ENCODE peak calls at places on chromosomes 6 and 20, in ten cellular contexts. One of them, this sample, is unnamed.

GRCh38 chr6:157001716-157002115 is 224.5 kb downstream of the ARID1B start:
- DNase-seq in NB4: no peak
- DNase-seq in stomach: no peak
- DNase-seq in endothelial cell of umbilical vein: no peak
- DNase-seq in A549: no peak
- DNase-seq in ovary: no peak
- DNase-seq in H54: no peak
- DNase-seq in IMR-90: no peak
- DNase-seq in heart left ventricle: no peak
- DNase-seq in GM12892: no peak
- DNase-seq in this sample: no peak

GRCh38 chr6:33417127-33417902 is 592 bp downstream of the CUTA start:
- DNase-seq in NB4: peak; percentile 49
- DNase-seq in stomach: no peak
- DNase-seq in endothelial cell of umbilical vein: peak; percentile 30
- DNase-seq in A549: peak; percentile 30
- DNase-seq in ovary: peak; percentile 43
- DNase-seq in H54: peak; percentile 84
- DNase-seq in IMR-90: peak; percentile 94
- DNase-seq in heart left ventricle: no peak
- DNase-seq in GM12892: no peak
- DNase-seq in this sample: peak; percentile 73

GRCh38 chr6:25118038-25118437 is 161.1 kb upstream of the CARMIL1 start:
- DNase-seq in NB4: no peak
- DNase-seq in stomach: no peak
- DNase-seq in endothelial cell of umbilical vein: no peak
- DNase-seq in A549: no peak
- DNase-seq in ovary: no peak
- DNase-seq in H54: no peak
- DNase-seq in IMR-90: no peak
- DNase-seq in heart left ventricle: no peak
- DNase-seq in GM12892: no peak
- DNase-seq in this sample: no peak

GRCh38 chr6:34602318-34603111 is 46.4 kb upstream of the SPDEF start:
- DNase-seq in NB4: no peak
- DNase-seq in stomach: no peak
- DNase-seq in endothelial cell of umbilical vein: no peak
- DNase-seq in A549: no peak
- DNase-seq in ovary: no peak
- DNase-seq in H54: no peak
- DNase-seq in IMR-90: peak; percentile 28
- DNase-seq in heart left ventricle: no peak
- DNase-seq in GM12892: no peak
- DNase-seq in this sample: no peak

GRCh38 chr6:3919130-3919628 is 70.0 kb downstream of the FAM50B start:
- DNase-seq in NB4: no peak
- DNase-seq in stomach: no peak
- DNase-seq in endothelial cell of umbilical vein: no peak
- DNase-seq in A549: peak; percentile 12
- DNase-seq in ovary: no peak
- DNase-seq in H54: no peak
- DNase-seq in IMR-90: peak; percentile 17
- DNase-seq in heart left ventricle: peak; percentile 75
- DNase-seq in GM12892: no peak
- DNase-seq in this sample: no peak

GRCh38 chr20:52048365-52048764 is 143.2 kb downstream of the ZFP64 start:
- DNase-seq in NB4: no peak
- DNase-seq in stomach: no peak
- DNase-seq in endothelial cell of umbilical vein: no peak
- DNase-seq in A549: no peak
- DNase-seq in ovary: no peak
- DNase-seq in H54: no peak
- DNase-seq in IMR-90: no peak
- DNase-seq in heart left ventricle: no peak
- DNase-seq in GM12892: no peak
- DNase-seq in this sample: no peak

GRCh38 chr6:165662041-165662491 is 975 bp downstream of the PDE10A start:
- DNase-seq in NB4: no peak
- DNase-seq in stomach: no peak
- DNase-seq in endothelial cell of umbilical vein: no peak
- DNase-seq in A549: peak; percentile 52
- DNase-seq in ovary: no peak
- DNase-seq in H54: peak; percentile 58
- DNase-seq in IMR-90: peak; percentile 18
- DNase-seq in heart left ventricle: peak; percentile 53
- DNase-seq in GM12892: no peak
- DNase-seq in this sample: no peak

GRCh38 chr6:52566853-52567279 is 10.0 kb downstream of the TRAM2 start:
- DNase-seq in NB4: no peak
- DNase-seq in stomach: no peak
- DNase-seq in endothelial cell of umbilical vein: peak; percentile 41
- DNase-seq in A549: peak; percentile 83
- DNase-seq in ovary: no peak
- DNase-seq in H54: no peak
- DNase-seq in IMR-90: peak; percentile 99
- DNase-seq in heart left ventricle: peak; percentile 45
- DNase-seq in GM12892: no peak
- DNase-seq in this sample: no peak

GRCh38 chr20:17712201-17712600 is 12.4 kb downstream of the BANF2 start:
- DNase-seq in NB4: no peak
- DNase-seq in stomach: no peak
- DNase-seq in endothelial cell of umbilical vein: no peak
- DNase-seq in A549: no peak
- DNase-seq in ovary: no peak
- DNase-seq in H54: no peak
- DNase-seq in IMR-90: no peak
- DNase-seq in heart left ventricle: no peak
- DNase-seq in GM12892: no peak
- DNase-seq in this sample: no peak

GRCh38 chr6:44074383-44075136 is 52.7 kb downstream of the MRPL14 start:
- DNase-seq in NB4: peak; percentile 88
- DNase-seq in stomach: peak; percentile 74
- DNase-seq in endothelial cell of umbilical vein: peak; percentile 67
- DNase-seq in A549: peak; percentile 67
- DNase-seq in ovary: peak; percentile 72
- DNase-seq in H54: peak; percentile 100
- DNase-seq in IMR-90: peak; percentile 87
- DNase-seq in heart left ventricle: peak; percentile 86
- DNase-seq in GM12892: peak; percentile 82
- DNase-seq in this sample: no peak

GRCh38 chr6:1596088-1596852 is 13.4 kb upstream of the FOXC1 start:
- DNase-seq in NB4: peak; percentile 77
- DNase-seq in stomach: peak; percentile 69
- DNase-seq in endothelial cell of umbilical vein: peak; percentile 58
- DNase-seq in A549: peak; percentile 43
- DNase-seq in ovary: peak; percentile 60
- DNase-seq in H54: no peak
- DNase-seq in IMR-90: peak; percentile 45
- DNase-seq in heart left ventricle: peak; percentile 38
- DNase-seq in GM12892: peak; percentile 76
- DNase-seq in this sample: peak; percentile 50

DNA sequence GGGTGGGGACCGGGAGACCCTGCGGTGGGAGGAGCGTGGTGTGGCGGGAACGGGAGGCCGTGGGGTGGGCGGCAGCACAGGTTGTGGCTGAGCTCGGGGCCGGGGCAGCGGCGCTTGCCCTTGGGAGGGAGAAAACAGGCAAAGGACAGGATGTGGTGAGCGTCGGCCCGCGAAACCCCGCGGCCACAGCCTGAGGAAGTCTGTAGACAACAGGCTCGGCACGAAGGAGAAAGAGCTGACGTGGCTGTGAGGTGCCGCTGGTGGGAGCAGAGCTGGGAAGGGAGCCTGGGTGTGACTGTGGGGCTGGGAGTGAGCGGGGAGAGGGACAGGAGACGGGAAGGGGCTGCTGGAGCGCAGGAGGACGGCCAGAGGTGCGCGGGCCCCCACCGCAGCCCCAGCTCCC is 202.9 kb downstream of the DLL1 start:
- DNase-seq in NB4: peak; percentile 97
- DNase-seq in stomach: peak; percentile 35
- DNase-seq in endothelial cell of umbilical vein: no peak
- DNase-seq in A549: no peak
- DNase-seq in ovary: peak; percentile 16
- DNase-seq in H54: no peak
- DNase-seq in IMR-90: no peak
- DNase-seq in heart left ventricle: no peak
- DNase-seq in GM12892: peak; percentile 68
- DNase-seq in this sample: no peak
- TF ChIP-seq POLR2A in NB4: no peak
- TF ChIP-seq POLR2A in stomach: no peak
- TF ChIP-seq POLR2A in endothelial cell of umbilical vein: no peak
- TF ChIP-seq POLR2A in A549: no peak
- TF ChIP-seq POLR2A in ovary: no peak
- TF ChIP-seq POLR2A in H54: no peak
- TF ChIP-seq POLR2A in IMR-90: no peak
- TF ChIP-seq POLR2A in heart left ventricle: no peak
- TF ChIP-seq POLR2A in GM12892: peak; percentile 60
- TF ChIP-seq POLR2A in this sample: no peak

GRCh38 chr6:42453027-42453648 is 1.4 kb upstream of the TRERF1 start:
- DNase-seq in NB4: peak; percentile 98
- DNase-seq in stomach: peak; percentile 85
- DNase-seq in endothelial cell of umbilical vein: peak; percentile 52
- DNase-seq in A549: peak; percentile 76
- DNase-seq in ovary: peak; percentile 90
- DNase-seq in H54: peak; percentile 90
- DNase-seq in IMR-90: peak; percentile 90
- DNase-seq in heart left ventricle: peak; percentile 93
- DNase-seq in GM12892: peak; percentile 87
- DNase-seq in this sample: peak; percentile 63

GRCh38 chr6:42451146-42451594 is 556 bp downstream of the TRERF1 start:
- DNase-seq in NB4: no peak
- DNase-seq in stomach: no peak
- DNase-seq in endothelial cell of umbilical vein: peak; percentile 15
- DNase-seq in A549: no peak
- DNase-seq in ovary: no peak
- DNase-seq in H54: no peak
- DNase-seq in IMR-90: no peak
- DNase-seq in heart left ventricle: no peak
- DNase-seq in GM12892: no peak
- DNase-seq in this sample: no peak

GRCh38 chr6:42450314-42451145 is 1.2 kb downstream of the TRERF1 start:
- DNase-seq in NB4: peak; percentile 60
- DNase-seq in stomach: no peak
- DNase-seq in endothelial cell of umbilical vein: no peak
- DNase-seq in A549: no peak
- DNase-seq in ovary: peak; percentile 39
- DNase-seq in H54: peak; percentile 28
- DNase-seq in IMR-90: peak; percentile 33
- DNase-seq in heart left ventricle: no peak
- DNase-seq in GM12892: no peak
- DNase-seq in this sample: peak; percentile 11

GRCh38 chr6:42452171-42453026 is 673 bp upstream of the TRERF1 start:
- DNase-seq in NB4: peak; percentile 94
- DNase-seq in stomach: peak; percentile 77
- DNase-seq in endothelial cell of umbilical vein: peak; percentile 64
- DNase-seq in A549: peak; percentile 86
- DNase-seq in ovary: peak; percentile 80
- DNase-seq in H54: peak; percentile 45
- DNase-seq in IMR-90: peak; percentile 76
- DNase-seq in heart left ventricle: peak; percentile 76
- DNase-seq in GM12892: peak; percentile 55
- DNase-seq in this sample: peak; percentile 74

DNA sequence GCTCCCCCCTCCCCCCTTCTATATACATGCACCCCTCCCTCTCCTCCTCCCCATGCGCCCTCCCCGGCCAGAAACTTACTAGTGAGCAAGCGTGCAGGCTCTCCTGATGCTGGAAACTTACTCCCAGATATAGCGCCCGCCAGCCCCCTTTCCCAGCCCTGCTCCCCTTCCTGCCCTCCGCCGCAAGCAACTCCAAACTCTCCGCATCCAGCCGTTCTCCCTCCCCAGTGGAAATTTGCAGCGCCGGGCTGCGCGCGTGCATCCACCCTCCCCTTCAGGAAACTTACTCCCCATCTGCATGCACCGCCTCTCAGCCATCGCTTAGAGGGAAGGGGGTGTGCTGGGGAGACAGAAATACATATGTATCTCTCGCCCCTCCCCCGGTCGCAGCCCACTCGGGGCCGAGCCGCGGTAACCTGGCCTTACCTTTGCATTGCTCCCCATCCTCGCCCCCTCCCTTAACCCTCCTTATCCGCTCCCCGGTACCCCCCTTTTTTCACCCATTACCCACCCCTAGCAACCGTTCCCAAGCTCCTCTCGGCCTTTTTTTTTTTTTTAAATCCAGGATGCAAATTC is at the start of gene TRERF1:
- DNase-seq in NB4: peak; percentile 94
- DNase-seq in stomach: peak; percentile 51
- DNase-seq in endothelial cell of umbilical vein: peak; percentile 30
- DNase-seq in A549: peak; percentile 74
- DNase-seq in ovary: peak; percentile 58
- DNase-seq in H54: peak; percentile 67
- DNase-seq in IMR-90: peak; percentile 81
- DNase-seq in heart left ventricle: peak; percentile 55
- DNase-seq in GM12892: peak; percentile 59
- DNase-seq in this sample: peak; percentile 68
- TF ChIP-seq POLR2A in NB4: no peak
- TF ChIP-seq POLR2A in stomach: no peak
- TF ChIP-seq POLR2A in endothelial cell of umbilical vein: no peak
- TF ChIP-seq POLR2A in A549: peak; percentile 29
- TF ChIP-seq POLR2A in ovary: no peak
- TF ChIP-seq POLR2A in H54: peak; percentile 19
- TF ChIP-seq POLR2A in IMR-90: no peak
- TF ChIP-seq POLR2A in heart left ventricle: no peak
- TF ChIP-seq POLR2A in GM12892: no peak
- TF ChIP-seq POLR2A in this sample: no peak

DNA sequence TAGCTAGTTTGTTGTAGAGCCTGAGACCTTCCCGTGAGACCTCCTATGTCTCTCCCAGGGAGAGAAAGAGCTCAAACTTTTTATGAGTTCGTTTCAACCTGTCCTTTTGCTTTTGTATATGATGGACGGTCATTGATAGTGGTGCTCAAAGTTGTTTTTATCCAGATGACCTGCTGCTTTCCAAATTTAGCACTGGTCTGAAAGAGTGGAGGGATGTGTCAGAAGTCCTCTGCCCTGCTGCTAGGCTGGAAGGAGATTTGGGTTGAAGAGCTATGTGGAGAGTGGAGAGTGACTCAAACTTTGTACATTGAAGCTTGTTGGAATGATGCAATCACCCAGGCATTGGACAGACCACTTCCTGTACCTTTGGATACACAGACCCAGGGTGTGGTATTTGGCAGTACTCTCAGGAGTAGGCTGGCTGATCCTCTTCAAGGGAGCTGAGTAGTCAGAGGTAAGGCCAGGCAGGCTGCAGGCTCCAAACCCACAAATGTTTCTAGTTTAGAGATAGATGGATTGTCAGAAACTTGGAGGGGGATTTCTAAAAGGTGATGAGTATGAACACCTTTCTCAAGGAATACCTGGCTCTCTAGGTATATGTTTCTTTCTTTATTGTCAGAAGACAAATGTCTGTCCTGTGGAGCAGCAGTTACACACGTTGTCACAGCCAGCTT is 49.4 kb upstream of the RREB1 start:
- DNase-seq in NB4: peak; percentile 99
- DNase-seq in stomach: peak; percentile 74
- DNase-seq in endothelial cell of umbilical vein: no peak
- DNase-seq in A549: peak; percentile 86
- DNase-seq in ovary: no peak
- DNase-seq in H54: peak; percentile 88
- DNase-seq in IMR-90: peak; percentile 98
- DNase-seq in heart left ventricle: no peak
- DNase-seq in GM12892: no peak
- DNase-seq in this sample: peak; percentile 82
- TF ChIP-seq POLR2A in NB4: no peak
- TF ChIP-seq POLR2A in stomach: peak; percentile 5
- TF ChIP-seq POLR2A in endothelial cell of umbilical vein: no peak
- TF ChIP-seq POLR2A in A549: no peak
- TF ChIP-seq POLR2A in ovary: no peak
- TF ChIP-seq POLR2A in H54: no peak
- TF ChIP-seq POLR2A in IMR-90: no peak
- TF ChIP-seq POLR2A in heart left ventricle: no peak
- TF ChIP-seq POLR2A in GM12892: no peak
- TF ChIP-seq POLR2A in this sample: peak; percentile 69

GRCh38 chr20:47357296-47358051 is 975 bp upstream of the ZMYND8 start:
- DNase-seq in NB4: peak; percentile 98
- DNase-seq in stomach: peak; percentile 96
- DNase-seq in endothelial cell of umbilical vein: peak; percentile 96
- DNase-seq in A549: peak; percentile 96
- DNase-seq in ovary: peak; percentile 82
- DNase-seq in H54: peak; percentile 26
- DNase-seq in IMR-90: peak; percentile 94
- DNase-seq in heart left ventricle: peak; percentile 85
- DNase-seq in GM12892: peak; percentile 53
- DNase-seq in this sample: peak; percentile 89
- TF ChIP-seq POLR2A in NB4: peak; percentile 58
- TF ChIP-seq POLR2A in stomach: no peak
- TF ChIP-seq POLR2A in endothelial cell of umbilical vein: peak; percentile 69
- TF ChIP-seq POLR2A in A549: peak; percentile 6
- TF ChIP-seq POLR2A in ovary: peak; percentile 30
- TF ChIP-seq POLR2A in H54: peak; percentile 36
- TF ChIP-seq POLR2A in IMR-90: peak; percentile 71
- TF ChIP-seq POLR2A in heart left ventricle: peak; percentile 70
- TF ChIP-seq POLR2A in GM12892: peak; percentile 77
- TF ChIP-seq POLR2A in this sample: peak; percentile 53